ENCODE peak calls at places on chromosome 17, in nine cellular contexts. A, N, K, I, Q, X, G, T and W are unnamed samples.

GRCh38 chr17:59675231-59675630 is 32.0 kb downstream of the PTRH2 start:
- DNase-seq in Q (no peak), A (no peak), G (no peak), T (no peak), K (no peak), X (no peak), I (no peak), N (no peak), W (no peak)

GRCh38 chr17:76981545-76982295 is 113.5 kb downstream of the MGAT5B start:
- DNase-seq in I (no peak), A (no peak), N (no peak), K (no peak), X (no peak), G (no peak), T (no peak), Q (no peak), W (no peak)

GRCh38 chr17:57379237-57380054 is 123.1 kb downstream of the MSI2 start:
- DNase-seq in I (no peak), N (no peak), T (no peak), K (no peak), G (peak; percentile 43), X (no peak), A (no peak), Q (no peak), W (no peak)

GRCh38 chr17:9371019-9371418 is 204.6 kb downstream of the STX8 start:
- DNase-seq in G (no peak), I (no peak), X (no peak), T (no peak), K (no peak), Q (peak; percentile 58), N (no peak), A (no peak), W (no peak)

GRCh38 chr17:2916362-2916928 is 120.2 kb downstream of the RAP1GAP2 start:
- DNase-seq in G (no peak), K (no peak), A (no peak), Q (no peak), I (no peak), T (no peak), X (no peak), N (no peak), W (no peak)

GRCh38 chr17:14429084-14429483 is 128.2 kb downstream of the HS3ST3B1 start:
- DNase-seq in I (no peak), N (no peak), G (no peak), A (no peak), T (no peak), X (no peak), Q (no peak), K (no peak), W (no peak)

GRCh38 chr17:13597723-13598347 is 3.9 kb downstream of the HS3ST3A1 start:
- DNase-seq in T (no peak), X (no peak), Q (no peak), K (peak; percentile 65), N (no peak), G (no peak), A (peak; percentile 50), I (no peak), W (no peak)

GRCh38 chr17:10758062-10758461 is 28.2 kb upstream of the TMEM220 start:
- DNase-seq in G (no peak), A (no peak), X (no peak), Q (no peak), N (no peak), I (no peak), K (no peak), T (no peak), W (no peak)

GRCh38 chr17:2980904-2981246 is 82.5 kb downstream of the OR1D5 start:
- DNase-seq in G (no peak), X (peak; percentile 29), K (no peak), I (no peak), N (no peak), Q (no peak), A (no peak), T (no peak), W (no peak)

GRCh38 chr17:8888704-8889302 is 21.3 kb upstream of the PIK3R6 start:
- DNase-seq in X (no peak), T (no peak), I (no peak), N (no peak), G (no peak), K (no peak), A (no peak), Q (no peak), W (no peak)

GRCh38 chr17:6162892-6163291 is 92.7 kb downstream of the WSCD1 start:
- DNase-seq in T (no peak), X (no peak), N (no peak), G (no peak), Q (no peak), A (no peak), I (no peak), K (no peak), W (no peak)

GRCh38 chr17:42276359-42276608 is at the start of gene STAT5B:
- DNase-seq in A (peak; percentile 81), I (peak; percentile 78), N (peak; percentile 46), K (no peak), Q (no peak), X (peak; percentile 83), G (peak; percentile 66), T (no peak), W (peak; percentile 68)

GRCh38 chr17:40953876-40954275 is 12.9 kb downstream of the KRT39 start:
- DNase-seq in X (no peak), Q (peak; percentile 98), T (no peak), K (peak; percentile 99), N (no peak), I (no peak), A (no peak), G (no peak), W (no peak)
- H3K27ac ChIP-seq in X (no peak overlapping the region), Q (peak overlapping the region; percentile 98), T (no peak overlapping the region), K (no peak overlapping the region), N (no peak overlapping the region), I (no peak overlapping the region), A (no peak overlapping the region), G (no peak overlapping the region), W (no peak overlapping the region)

GRCh38 chr17:55454906-55455474 is 33.4 kb upstream of the MMD start:
- DNase-seq in A (no peak), I (no peak), G (no peak), T (no peak), X (no peak), K (peak; percentile 88), Q (peak; percentile 94), N (no peak), W (no peak)
- H3K27ac ChIP-seq in A (no peak overlapping the region), I (no peak overlapping the region), G (no peak overlapping the region), T (no peak overlapping the region), X (no peak overlapping the region), K (no peak overlapping the region), Q (peak overlapping the region; percentile 6), N (no peak overlapping the region), W (no peak overlapping the region)

GRCh38 chr17:18185832-18186231 is 2.2 kb downstream of the ALKBH5 start:
- DNase-seq in X (no peak), K (peak; percentile 12), A (no peak), T (no peak), Q (no peak), G (no peak), I (no peak), N (no peak), W (no peak)
- H3K27ac ChIP-seq in X (peak overlapping the region; percentile 100), K (no peak overlapping the region), A (peak overlapping the region; percentile 97), T (peak overlapping the region; percentile 99), Q (no peak overlapping the region), G (no peak overlapping the region), I (peak overlapping the region; percentile 100), N (peak overlapping the region; percentile 99), W (peak overlapping the region; percentile 81)

GRCh38 chr17:50908140-50908859 is 42.1 kb upstream of the TOB1 start:
- DNase-seq in A (no peak), X (no peak), T (no peak), G (no peak), N (no peak), K (peak; percentile 6), Q (peak; percentile 71), I (no peak), W (no peak)
- H3K27ac ChIP-seq in A (no peak overlapping the region), X (no peak overlapping the region), T (no peak overlapping the region), G (no peak overlapping the region), N (no peak overlapping the region), K (no peak overlapping the region), Q (no peak overlapping the region), I (peak overlapping the region; percentile 91), W (no peak overlapping the region)

GRCh38 chr17:43442711-43443110 is 41.1 kb upstream of the DHX8 start:
- DNase-seq in Q (no peak), T (no peak), K (no peak), X (no peak), N (no peak), A (no peak), I (no peak), G (no peak), W (no peak)

GRCh38 chr17:43437756-43438155 is 39.0 kb downstream of the ARL4D start:
- DNase-seq in G (no peak), K (no peak), Q (no peak), T (no peak), X (no peak), I (no peak), N (no peak), A (no peak), W (no peak)

GRCh38 chr17:43443381-43443780 is 40.4 kb upstream of the DHX8 start:
- DNase-seq in X (no peak), Q (no peak), T (no peak), I (no peak), G (no peak), A (no peak), K (no peak), N (no peak), W (no peak)

GRCh38 chr17:43434902-43435319 is 36.1 kb downstream of the ARL4D start:
- DNase-seq in T (no peak), N (no peak), G (no peak), I (no peak), Q (no peak), X (no peak), K (no peak), A (no peak), W (no peak)

GRCh38 chr17:43438626-43439529 is 40.1 kb downstream of the ARL4D start:
- DNase-seq in Q (no peak), I (no peak), T (no peak), A (no peak), K (no peak), G (no peak), X (no peak), N (no peak), W (no peak)
- H3K27ac ChIP-seq in Q (no peak overlapping the region), I (no peak overlapping the region), T (no peak overlapping the region), A (no peak overlapping the region), K (no peak overlapping the region), G (peak overlapping the region; percentile 34), X (no peak overlapping the region), N (no peak overlapping the region), W (no peak overlapping the region)

GRCh38 chr17:32596666-32597065 is 109.9 kb downstream of the CDK5R1 start:
- DNase-seq in T (no peak), A (no peak), I (no peak), Q (no peak), G (no peak), X (no peak), N (no peak), K (no peak), W (no peak)
- H3K27ac ChIP-seq in T (no peak overlapping the region), A (no peak overlapping the region), I (no peak overlapping the region), Q (no peak overlapping the region), G (no peak overlapping the region), X (no peak overlapping the region), N (no peak overlapping the region), K (no peak overlapping the region), W (no peak overlapping the region)

DNA sequence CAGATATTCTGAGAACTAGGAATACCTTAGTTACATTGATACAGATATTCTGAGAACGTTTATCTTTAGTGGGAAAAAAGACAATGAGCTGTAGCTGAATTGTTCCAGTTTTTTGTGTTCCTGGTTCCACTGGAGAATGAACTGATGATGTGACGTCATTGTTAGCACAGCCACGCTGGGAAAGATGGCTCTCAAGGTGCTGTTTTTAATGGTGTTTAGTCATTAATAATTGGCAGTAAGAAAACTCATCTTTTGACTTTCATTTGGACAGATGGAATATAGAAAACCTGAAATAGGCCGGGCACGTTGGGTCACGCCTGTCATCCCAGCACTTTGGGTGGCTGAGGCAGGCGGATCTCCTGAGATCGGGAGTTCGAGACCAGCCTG is 10.4 kb downstream of the FOXK2 start:
- DNase-seq in G (no peak), X (no peak), T (no peak), A (no peak), I (no peak), K (no peak), N (no peak), Q (no peak), W (no peak)
- H3K27ac ChIP-seq in G (no peak overlapping the region), X (no peak overlapping the region), T (no peak overlapping the region), A (no peak overlapping the region), I (peak overlapping the region; percentile 90), K (peak overlapping the region; percentile 30), N (no peak overlapping the region), Q (no peak overlapping the region), W (no peak overlapping the region)